ENCODE peak calls at places on chromosome 16, in five cellular contexts. N is GM12892, O is transverse colon, Q is sigmoid colon, V is GM12891. B is an unnamed sample.

GRCh38 chr16:85625053-85625452 is 11.9 kb downstream of the GSE1 start:
- DNase-seq in N (no peak), O (no peak), Q (no peak), V (no peak), B (no peak)

GRCh38 chr16:17945080-17945601 is 391.4 kb downstream of the NPIPA8 start:
- DNase-seq in N (no peak), O (no peak), Q (no peak), V (no peak), B (no peak)

GRCh38 chr16:85656351-85657266 is 32.1 kb downstream of the GINS2 start:
- DNase-seq in N (no peak), O (no peak), Q (no peak), V (no peak), B (peak; percentile 76)

GRCh38 chr16:58348986-58349385 is 43.3 kb upstream of the GINS3 start:
- DNase-seq in N (no peak), O (no peak), Q (no peak), V (no peak), B (no peak)

GRCh38 chr16:85136213-85136704 is 24.0 kb upstream of the CIBAR2 start:
- DNase-seq in N (no peak), O (peak; percentile 35), Q (peak; percentile 80), V (no peak), B (no peak)

GRCh38 chr16:12087901-12088364 is 111.4 kb downstream of the SNX29 start:
- DNase-seq in N (no peak), O (peak; percentile 26), Q (peak; percentile 46), V (no peak), B (peak; percentile 80)

GRCh38 chr16:50819706-50820105 is 77.8 kb downstream of the CYLD start:
- DNase-seq in N (no peak), O (no peak), Q (no peak), V (no peak), B (no peak)

GRCh38 chr16:55003916-55004315 is 73.3 kb downstream of the IRX5 start:
- DNase-seq in N (no peak), O (no peak), Q (no peak), V (no peak), B (no peak)

GRCh38 chr16:50671644-50672260 is 9.4 kb downstream of the SNX20 start:
- DNase-seq in N (no peak), O (no peak), Q (no peak), V (no peak), B (peak; percentile 25)

GRCh38 chr16:3138342-3138741 is 3.5 kb downstream of the ZNF213 start:
- DNase-seq in N (no peak), O (no peak), Q (no peak), V (no peak), B (no peak)

GRCh38 chr16:3137267-3137666 is 2.4 kb downstream of the ZNF213 start:
- DNase-seq in N (no peak), O (no peak), Q (peak; percentile 61), V (no peak), B (no peak)

GRCh38 chr16:3131755-3132377 is 3.0 kb upstream of the ZNF213 start:
- DNase-seq in N (peak; percentile 7), O (peak; percentile 55), Q (no peak), V (peak; percentile 5), B (no peak)

GRCh38 chr16:3135120-3135715 is 389 bp downstream of the ZNF213 start:
- DNase-seq in N (no peak), O (no peak), Q (no peak), V (no peak), B (no peak)

DNA sequence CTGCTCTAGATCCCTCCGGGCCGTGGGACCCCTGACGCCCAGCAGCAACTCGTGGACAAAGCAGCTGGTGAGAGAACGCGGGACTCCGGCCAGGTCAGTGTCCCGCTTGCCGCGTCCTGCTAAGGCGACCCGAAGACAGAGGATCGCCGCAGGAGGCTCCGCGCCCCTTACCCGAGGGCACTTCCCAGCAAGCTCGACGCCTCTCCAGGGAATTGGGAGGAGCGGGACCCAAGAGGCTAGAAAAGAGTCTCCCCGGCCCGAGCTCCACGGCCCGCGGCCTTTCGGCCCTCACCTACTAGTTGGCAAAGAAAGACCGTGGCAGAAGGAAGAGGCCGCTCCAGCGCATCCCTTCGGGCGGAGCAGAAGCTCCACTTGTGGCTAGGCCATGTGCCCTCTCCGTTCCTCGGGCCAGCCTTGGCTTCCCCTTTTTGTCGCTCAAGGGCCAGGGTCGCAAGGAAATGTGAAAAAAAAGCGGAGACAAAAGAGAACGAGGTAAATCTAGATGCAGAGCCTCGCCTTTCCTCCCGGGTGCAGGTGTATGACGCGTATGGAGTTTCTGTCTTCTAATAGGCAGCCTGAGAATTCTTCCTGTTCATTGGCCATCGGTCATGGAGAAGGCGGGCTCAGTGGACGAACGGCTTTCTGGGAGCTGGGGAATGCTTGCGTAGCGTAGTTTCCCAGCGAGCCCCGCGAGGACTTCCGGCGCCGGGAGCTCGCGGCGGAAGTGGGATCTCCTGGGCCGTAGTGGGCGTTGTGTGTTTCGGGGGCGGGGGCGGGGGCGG is at the start of gene ZNF213:
- DNase-seq in N (peak; percentile 92), O (peak; percentile 97), Q (peak; percentile 99), V (peak; percentile 93), B (peak; percentile 96)
- TF ChIP-seq POLR2A in N (peak; percentile 79), O (peak; percentile 95), Q (peak; percentile 96), V (peak; percentile 77), B (peak; percentile 71)

GRCh38 chr16:2963611-2964415 is at the start of gene KREMEN2:
- DNase-seq in N (no peak), O (peak; percentile 21), Q (no peak), V (no peak), B (peak; percentile 74)
- TF ChIP-seq POLR2AphosphoS5 in N (no peak), O (no peak), Q (no peak), V (no peak), B (no peak)

GRCh38 chr16:88676502-88677242 is 9.6 kb downstream of the SNAI3 start:
- DNase-seq in N (no peak), O (no peak), Q (no peak), V (no peak), B (no peak)
- TF ChIP-seq POLR2A in N (no peak), O (no peak), Q (no peak), V (no peak), B (no peak)

DNA sequence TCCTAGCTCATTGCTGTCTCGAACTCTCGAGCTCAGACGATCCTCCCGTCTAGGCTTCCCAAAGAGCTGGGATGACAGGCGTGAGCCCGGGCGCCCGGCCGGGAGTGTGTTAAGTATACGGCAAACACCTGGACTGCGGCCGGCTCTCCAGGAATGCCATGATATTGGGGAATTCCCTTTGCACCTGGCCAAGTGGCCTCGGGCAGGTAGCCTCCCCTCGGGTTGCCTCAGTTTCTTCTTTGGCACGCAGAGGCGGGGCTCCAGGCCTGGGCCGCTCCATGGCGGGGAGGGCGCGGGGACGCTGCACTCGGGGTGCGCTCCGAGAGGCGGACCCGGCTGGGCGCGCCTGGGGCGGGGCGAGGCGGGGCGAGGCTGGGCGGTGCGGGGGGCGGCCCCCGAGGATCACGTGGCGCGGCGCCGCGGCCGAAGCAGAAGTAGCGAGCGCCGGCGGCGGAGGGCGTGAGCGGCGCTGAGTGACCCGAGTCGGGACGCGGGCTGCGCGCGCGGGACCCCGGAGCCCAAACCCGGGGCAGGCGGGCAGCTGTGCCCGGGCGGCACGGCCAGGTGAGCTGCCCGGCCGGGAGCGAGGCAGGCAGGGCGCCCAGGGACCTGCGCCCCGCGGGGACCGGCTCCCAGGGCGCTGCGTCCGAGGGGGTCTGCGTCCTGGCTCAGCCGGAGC is at the start of gene PLCG2:
- DNase-seq in N (peak; percentile 82), O (peak; percentile 87), Q (peak; percentile 76), V (peak; percentile 82), B (peak; percentile 98)
- TF ChIP-seq POLR2AphosphoS5 in N (no peak), O (no peak), Q (no peak), V (peak; percentile 58), B (peak; percentile 80)

B was measured in spleen.